ENCODE peak calls at places on chromosomes 5 and 9, in eight cellular contexts. I is hepatocyte, B is IMR-90, L is neural progenitor cell, Y is GM23338, Q is neuronal stem cell, Z is SK-N-SH, H is A549. P is an unnamed sample.

GRCh38 chr5:178683758-178684157 is 46.7 kb downstream of the ZNF354A start:
- DNase-seq in I (no peak), B (no peak), L (no peak), Y (no peak), Q (no peak), Z (no peak), H (no peak), P (no peak)

GRCh38 chr9:111250836-111251452 is 79.1 kb downstream of the OR2K2 start:
- DNase-seq in I (no peak), B (no peak), L (no peak), Y (no peak), Q (no peak), Z (no peak), H (no peak), P (no peak)

GRCh38 chr5:77638204-77638762 is at the start of gene OTP:
- DNase-seq in I (no peak), B (no peak), L (no peak), Y (no peak), Q (no peak), Z (peak), H (no peak), P (no peak)

GRCh38 chr5:139968547-139969261 is 74.4 kb downstream of the NRG2 start:
- DNase-seq in I (peak), B (peak), L (peak), Y (peak), Q (peak), Z (peak), H (peak), P (peak)

GRCh38 chr9:19479874-19480273 is 71.1 kb downstream of the ACER2 start:
- DNase-seq in I (no peak), B (no peak), L (no peak), Y (no peak), Q (no peak), Z (no peak), H (no peak), P (no peak)

GRCh38 chr5:122972877-122973276 is 63.6 kb downstream of the PPIC start:
- DNase-seq in I (no peak), B (peak), L (no peak), Y (no peak), Q (no peak), Z (no peak), H (no peak), P (no peak)

GRCh38 chr9:99336531-99336930 is 114.4 kb downstream of the SEC61B start:
- DNase-seq in I (no peak), B (no peak), L (no peak), Y (no peak), Q (no peak), Z (no peak), H (no peak), P (no peak)

GRCh38 chr5:74576941-74577456 is 63.5 kb downstream of the ENC1 start:
- DNase-seq in I (no peak), B (peak), L (no peak), Y (no peak), Q (no peak), Z (no peak), H (no peak), P (no peak)

GRCh38 chr5:154546719-154547118 is 68.7 kb upstream of the HAND1 start:
- DNase-seq in I (no peak), B (no peak), L (no peak), Y (no peak), Q (no peak), Z (peak), H (no peak), P (no peak)

GRCh38 chr5:160009591-160009989 is 651 bp downstream of the TTC1 start:
- DNase-seq in I (peak), B (no peak), L (peak), Y (peak), Q (no peak), Z (peak), H (no peak), P (no peak)

GRCh38 chr5:137217599-137218200 is 281.4 kb downstream of the SPOCK1 start:
- DNase-seq in I (no peak), B (peak), L (no peak), Y (no peak), Q (no peak), Z (no peak), H (no peak), P (no peak)

GRCh38 chr5:82365744-82366228 is 87.6 kb upstream of the RPS23 start:
- DNase-seq in I (peak), B (peak), L (no peak), Y (no peak), Q (no peak), Z (no peak), H (no peak), P (no peak)

GRCh38 chr5:138978085-138978484 is 103.0 kb upstream of the LRRTM2 start:
- DNase-seq in I (no peak), B (peak), L (no peak), Y (no peak), Q (no peak), Z (no peak), H (no peak), P (no peak)

GRCh38 chr9:111691686-111692329 is 30.4 kb downstream of the GNG10 start:
- DNase-seq in I (peak), B (peak), L (no peak), Y (peak), Q (peak), Z (peak), H (peak), P (peak)

DNA sequence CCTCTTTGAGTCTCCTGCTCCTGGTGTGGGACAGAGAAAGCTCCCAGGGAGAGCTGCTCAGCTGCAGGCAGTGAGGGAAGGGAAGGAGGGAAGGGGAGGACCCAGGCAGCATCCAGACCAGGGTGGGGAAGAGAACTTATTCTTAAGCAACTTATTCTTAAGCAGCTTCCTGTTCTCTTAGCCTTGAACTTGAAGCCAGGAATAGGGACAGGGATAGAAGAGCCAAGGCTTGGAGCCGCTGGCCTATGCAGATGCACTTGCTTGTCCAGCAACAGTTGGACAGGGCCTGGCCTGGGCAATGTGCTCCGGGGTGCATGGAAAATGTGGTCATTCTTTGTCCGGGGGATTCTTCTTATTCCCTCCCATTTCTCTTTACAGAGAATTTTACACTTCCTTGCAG is 31.4 kb upstream of the SPTLC1 start:
- DNase-seq in I (no peak), B (peak), L (no peak), Y (no peak), Q (no peak), Z (no peak), H (no peak), P (no peak)
- H3K4me2 ChIP-seq in I (peak), B (peak), L (peak), Y (peak), Q (no peak), Z (no peak), H (peak), P (no peak)

GRCh38 chr5:8773091-8773615 is 772.7 kb downstream of the SEMA5A start:
- DNase-seq in I (no peak), B (no peak), L (no peak), Y (no peak), Q (no peak), Z (no peak), H (no peak), P (no peak)

GRCh38 chr5:8770431-8770830 is 775.4 kb downstream of the SEMA5A start:
- DNase-seq in I (no peak), B (no peak), L (no peak), Y (no peak), Q (no peak), Z (no peak), H (no peak), P (no peak)

GRCh38 chr5:8766448-8766847 is 779.4 kb downstream of the SEMA5A start:
- DNase-seq in I (no peak), B (no peak), L (peak), Y (no peak), Q (no peak), Z (peak), H (no peak), P (no peak)

GRCh38 chr5:8769631-8770030 is 776.2 kb downstream of the SEMA5A start:
- DNase-seq in I (no peak), B (no peak), L (no peak), Y (no peak), Q (no peak), Z (no peak), H (no peak), P (no peak)
- H3K4me3 ChIP-seq in I (no peak), B (no peak), L (no peak), Y (no peak), Q (no peak), Z (no peak), H (no peak), P (no peak)

GRCh38 chr5:92687793-92688467 is 893.1 kb downstream of the NR2F1-AS1 start:
- DNase-seq in I (peak), B (peak), L (peak), Y (peak), Q (peak), Z (peak), H (peak), P (no peak)
- H3K4me2 ChIP-seq in I (peak), B (peak), L (peak), Y (no peak), Q (no peak), Z (no peak), H (no peak), P (no peak)

GRCh38 chr9:113395000-113395861 is 5.9 kb downstream of the ALAD start:
- DNase-seq in I (no peak), B (no peak), L (no peak), Y (no peak), Q (no peak), Z (no peak), H (no peak), P (no peak)

GRCh38 chr9:113397077-113397696 is 3.9 kb downstream of the ALAD start:
- DNase-seq in I (no peak), B (no peak), L (no peak), Y (no peak), Q (no peak), Z (peak), H (no peak), P (no peak)

GRCh38 chr9:113399646-113400200 is 1.4 kb downstream of the ALAD start:
- DNase-seq in I (no peak), B (no peak), L (no peak), Y (no peak), Q (no peak), Z (no peak), H (no peak), P (no peak)

GRCh38 chr9:113401027-113401792 is at the start of gene ALAD:
- DNase-seq in I (peak), B (peak), L (peak), Y (peak), Q (peak), Z (peak), H (peak), P (peak)

DNA sequence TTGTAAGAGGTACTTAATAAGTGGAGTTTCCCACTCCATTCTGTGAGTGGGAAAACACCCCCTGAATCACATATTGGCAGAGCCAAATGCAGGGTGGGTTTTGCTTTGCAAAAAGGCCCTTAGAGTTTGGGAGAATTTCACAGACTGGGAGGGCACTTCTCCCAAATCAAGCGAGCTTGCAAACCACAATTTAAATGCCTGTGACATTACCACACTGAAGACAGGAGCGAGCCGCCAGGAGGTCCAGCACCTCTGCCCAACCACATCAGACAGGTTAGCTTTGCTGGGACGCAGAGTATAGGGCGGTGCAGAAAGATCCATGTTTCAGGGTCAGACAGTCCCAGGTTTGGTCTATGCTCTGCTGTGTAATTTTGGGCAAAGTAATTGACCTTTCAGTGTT is 2.3 kb downstream of the ALAD start:
- DNase-seq in I (no peak), B (no peak), L (no peak), Y (no peak), Q (no peak), Z (no peak), H (no peak), P (no peak)
- H3K4me3 ChIP-seq in I (no peak), B (no peak), L (no peak), Y (no peak), Q (no peak), Z (no peak), H (no peak), P (no peak)

GRCh38 chr9:23698161-23698560 is 127.9 kb downstream of the ELAVL2 start:
- DNase-seq in I (no peak), B (no peak), L (no peak), Y (no peak), Q (no peak), Z (no peak), H (no peak), P (no peak)
- H3K4me2 ChIP-seq in I (no peak), B (no peak), L (no peak), Y (no peak), Q (no peak), Z (no peak), H (no peak), P (no peak)

GRCh38 chr5:107704686-107705389 is 34.1 kb upstream of the EFNA5 start:
- DNase-seq in I (no peak), B (no peak), L (no peak), Y (no peak), Q (no peak), Z (no peak), H (no peak), P (no peak)

GRCh38 chr5:107700486-107700885 is 29.7 kb upstream of the EFNA5 start:
- DNase-seq in I (no peak), B (no peak), L (no peak), Y (no peak), Q (no peak), Z (no peak), H (no peak), P (no peak)

DNA sequence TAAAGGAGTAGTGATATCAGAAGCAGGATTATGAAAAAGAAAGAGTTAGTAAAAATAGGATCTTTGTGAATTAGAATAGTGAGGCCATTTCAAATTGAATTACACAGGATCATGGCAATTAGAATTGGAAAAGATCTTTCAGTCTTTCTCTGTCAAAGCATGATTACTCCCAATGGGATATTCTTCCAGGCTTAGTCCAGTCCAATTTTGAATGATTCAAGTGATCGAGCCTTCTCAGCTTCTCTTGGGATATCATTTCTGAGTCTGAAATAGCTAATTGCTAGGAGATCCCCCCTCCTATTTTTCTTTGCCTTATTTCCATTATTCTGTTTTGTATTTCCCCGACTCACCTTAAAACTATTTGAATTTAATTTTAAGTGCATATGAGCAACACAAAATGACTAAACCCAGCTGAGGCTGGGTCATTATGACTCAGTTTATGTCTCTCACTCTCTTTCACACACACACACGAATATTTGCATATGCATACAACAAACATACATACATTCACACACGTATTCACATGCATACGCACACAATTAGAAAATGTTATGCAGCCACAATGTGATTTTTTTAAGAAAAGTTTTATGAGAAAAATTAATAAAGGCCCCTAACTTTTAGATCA is 34.8 kb upstream of the EFNA5 start:
- DNase-seq in I (no peak), B (peak), L (no peak), Y (no peak), Q (no peak), Z (no peak), H (no peak), P (no peak)
- H3K4me3 ChIP-seq in I (no peak), B (no peak), L (no peak), Y (no peak), Q (no peak), Z (no peak), H (no peak), P (no peak)

GRCh38 chr5:27458318-27458717 is 419.9 kb upstream of the CDH9 start:
- DNase-seq in I (no peak), B (no peak), L (no peak), Y (no peak), Q (no peak), Z (no peak), H (no peak), P (no peak)
- H3K4me2 ChIP-seq in I (no peak), B (no peak), L (no peak), Y (no peak), Q (no peak), Z (no peak), H (no peak), P (no peak)

P was measured in Karpas-422.